ENCODE peak calls at places on chromosome 6, in eight cellular contexts. G is NCI-H510A; P is mesothelial cell of epicardium; O is CD4-positive, alpha-beta T cell; Q is GDM1; W is left cardiac atrium; R is fibroblast of pulmonary artery; M is T follicular helper cell. U is an unnamed sample.

GRCh38 chr6:143400258-143401059 is 50.0 kb downstream of the ADAT2 start:
- DNase-seq in G (peak; percentile 12), P (no peak), O (no peak), Q (no peak), W (peak; percentile 45), R (peak; percentile 23), M (no peak), U (no peak)

GRCh38 chr6:116931456-116931855 is 54.4 kb downstream of the RFX6 start:
- DNase-seq in G (no peak), P (no peak), O (no peak), Q (no peak), W (no peak), R (no peak), M (no peak), U (no peak)

GRCh38 chr6:30443657-30444450 is 45.5 kb upstream of the HLA-E start:
- DNase-seq in G (no peak), P (no peak), O (no peak), Q (no peak), W (no peak), R (no peak), M (no peak), U (no peak)

GRCh38 chr6:27825025-27825823 is 87.0 kb downstream of the OR2B2 start:
- DNase-seq in G (no peak), P (no peak), O (no peak), Q (no peak), W (no peak), R (no peak), M (no peak), U (peak; percentile 57)

GRCh38 chr6:18245642-18246041 is 18.7 kb downstream of the DEK start:
- DNase-seq in G (no peak), P (no peak), O (no peak), Q (no peak), W (no peak), R (no peak), M (no peak), U (no peak)

GRCh38 chr6:116057766-116058165 is 2.9 kb downstream of the FRK start:
- DNase-seq in G (no peak), P (no peak), O (no peak), Q (no peak), W (no peak), R (no peak), M (no peak), U (no peak)

GRCh38 chr6:28866342-28867077 is 57.3 kb downstream of the TRIM27 start:
- DNase-seq in G (no peak), P (peak; percentile 49), O (peak; percentile 63), Q (peak; percentile 81), W (peak; percentile 74), R (peak; percentile 47), M (peak; percentile 69), U (peak; percentile 96)

GRCh38 chr6:165662041-165662491 is 975 bp downstream of the PDE10A start:
- DNase-seq in G (no peak), P (no peak), O (no peak), Q (no peak), W (no peak), R (peak; percentile 60), M (no peak), U (peak; percentile 65)

GRCh38 chr6:41059569-41059968 is 6.6 kb downstream of the APOBEC2 start:
- DNase-seq in G (no peak), P (no peak), O (no peak), Q (no peak), W (no peak), R (no peak), M (no peak), U (no peak)

GRCh38 chr6:85986681-85987080 is 344.0 kb upstream of the SYNCRIP start:
- DNase-seq in G (no peak), P (no peak), O (no peak), Q (no peak), W (no peak), R (no peak), M (no peak), U (no peak)

GRCh38 chr6:137291441-137291840 is 72.3 kb upstream of the IFNGR1 start:
- DNase-seq in G (no peak), P (no peak), O (no peak), Q (peak; percentile 86), W (peak; percentile 37), R (peak; percentile 78), M (no peak), U (no peak)

GRCh38 chr6:127518212-127518709 is 874 bp downstream of the MTCL3 start:
- DNase-seq in G (no peak), P (no peak), O (no peak), Q (no peak), W (no peak), R (no peak), M (no peak), U (peak; percentile 77)

GRCh38 chr6:132391391-132392291 is 9.6 kb downstream of the MOXD1 start:
- DNase-seq in G (no peak), P (no peak), O (no peak), Q (no peak), W (no peak), R (peak; percentile 83), M (no peak), U (peak; percentile 33)

GRCh38 chr6:75317503-75318206 is 33.1 kb upstream of the TMEM30A start:
- DNase-seq in G (no peak), P (no peak), O (no peak), Q (no peak), W (no peak), R (peak; percentile 83), M (no peak), U (no peak)

GRCh38 chr6:9704989-9705388 is 709.9 kb downstream of the TFAP2A start:
- DNase-seq in G (no peak), P (no peak), O (no peak), Q (no peak), W (no peak), R (no peak), M (no peak), U (no peak)

GRCh38 chr6:44122821-44123220 is 4.4 kb downstream of the MRPL14 start:
- DNase-seq in G (no peak), P (no peak), O (no peak), Q (peak; percentile 2), W (no peak), R (peak; percentile 64), M (no peak), U (no peak)

GRCh38 chr6:78863576-78863975 is 3.8 kb upstream of the IRAK1BP1 start:
- DNase-seq in G (no peak), P (no peak), O (no peak), Q (no peak), W (no peak), R (no peak), M (no peak), U (no peak)

GRCh38 chr6:136549359-136550044 is 720 bp downstream of the MAP7 start:
- DNase-seq in G (no peak), P (peak; percentile 18), O (no peak), Q (no peak), W (no peak), R (no peak), M (no peak), U (peak; percentile 52)

GRCh38 chr6:44004625-44005506 is 122.4 kb downstream of the MRPL14 start:
- DNase-seq in G (no peak), P (no peak), O (no peak), Q (no peak), W (peak; percentile 51), R (no peak), M (no peak), U (no peak)

GRCh38 chr6:162450358-162450757 is 277.2 kb downstream of the PRKN start:
- DNase-seq in G (no peak), P (no peak), O (no peak), Q (no peak), W (no peak), R (no peak), M (no peak), U (no peak)

GRCh38 chr6:170192905-170193304 is 98.0 kb downstream of the DLL1 start:
- DNase-seq in G (no peak), P (no peak), O (no peak), Q (no peak), W (no peak), R (no peak), M (no peak), U (no peak)

GRCh38 chr6:34836008-34836407 is 44.1 kb downstream of the BLTP3A start:
- DNase-seq in G (no peak), P (no peak), O (no peak), Q (no peak), W (no peak), R (no peak), M (no peak), U (no peak)

GRCh38 chr6:11460001-11460668 is 77.4 kb upstream of the TMEM170B start:
- DNase-seq in G (no peak), P (no peak), O (no peak), Q (no peak), W (no peak), R (peak; percentile 62), M (no peak), U (no peak)

GRCh38 chr6:96823743-96824142 is 13.5 kb downstream of the GPR63 start:
- DNase-seq in G (no peak), P (no peak), O (no peak), Q (no peak), W (no peak), R (peak; percentile 14), M (no peak), U (no peak)

GRCh38 chr6:133240511-133241087 is 558 bp upstream of the EYA4 start:
- DNase-seq in G (no peak), P (peak; percentile 20), O (no peak), Q (no peak), W (no peak), R (no peak), M (no peak), U (peak; percentile 75)

GRCh38 chr6:136582702-136583471 is 32.7 kb upstream of the MAP7 start:
- DNase-seq in G (no peak), P (no peak), O (no peak), Q (no peak), W (no peak), R (peak; percentile 95), M (no peak), U (no peak)

GRCh38 chr6:8020083-8020482 is 44.1 kb downstream of the BLOC1S5 start:
- DNase-seq in G (no peak), P (no peak), O (no peak), Q (no peak), W (no peak), R (no peak), M (no peak), U (no peak)

GRCh38 chr6:3037578-3038365 is 30.5 kb upstream of the RIPK1 start:
- DNase-seq in G (no peak), P (no peak), O (no peak), Q (no peak), W (no peak), R (no peak), M (no peak), U (no peak)

GRCh38 chr6:139099984-139100383 is 34.9 kb upstream of the HECA start:
- DNase-seq in G (no peak), P (no peak), O (no peak), Q (no peak), W (no peak), R (no peak), M (no peak), U (no peak)

GRCh38 chr6:134529921-134530320 is 212.0 kb upstream of the SGK1 start:
- DNase-seq in G (no peak), P (no peak), O (no peak), Q (no peak), W (no peak), R (peak; percentile 54), M (no peak), U (no peak)

GRCh38 chr6:2733324-2733723 is 17.4 kb downstream of the MYLK4 start:
- DNase-seq in G (no peak), P (no peak), O (no peak), Q (peak; percentile 92), W (peak; percentile 76), R (no peak), M (no peak), U (no peak)

GRCh38 chr6:157563611-157564284 is 182.8 kb downstream of the ZDHHC14 start:
- DNase-seq in G (no peak), P (no peak), O (no peak), Q (no peak), W (no peak), R (no peak), M (no peak), U (no peak)

GRCh38 chr6:139891471-139891870 is 517.0 kb upstream of the CITED2 start:
- DNase-seq in G (no peak), P (no peak), O (no peak), Q (no peak), W (no peak), R (no peak), M (no peak), U (no peak)

GRCh38 chr6:56911847-56912246 is 43.1 kb upstream of the BEND6 start:
- DNase-seq in G (no peak), P (no peak), O (no peak), Q (no peak), W (no peak), R (peak; percentile 66), M (no peak), U (no peak)